ENCODE peak calls at places on chromosomes 3 and 15, in six cellular contexts. I is mammary epithelial cell, U is transverse colon, T is ovary, A is tibial nerve, E is pancreas. G is an unnamed sample.

GRCh38 chr3:46899151-46900006 is 21.9 kb downstream of the PTH1R start:
- DNase-seq in I (no peak), E (no peak), T (no peak), U (no peak), A (no peak), G (peak; percentile 16)

GRCh38 chr3:195102609-195103467 is 168.1 kb downstream of the XXYLT1 start:
- DNase-seq in U (peak; percentile 55), E (no peak), A (peak; percentile 24), T (no peak), I (peak; percentile 91), G (no peak)

GRCh38 chr15:99409097-99409473 is 156.7 kb upstream of the MEF2A start:
- DNase-seq in A (peak; percentile 32), T (peak; percentile 42), I (peak; percentile 58), U (peak; percentile 76), E (no peak), G (peak; percentile 67)

GRCh38 chr3:4413467-4413866 is 53.6 kb downstream of the SUMF1 start:
- DNase-seq in U (no peak), T (no peak), A (no peak), I (peak; percentile 70), E (no peak), G (no peak)

GRCh38 chr3:196216681-196217211 is 412 bp downstream of the SLC51A start:
- DNase-seq in I (no peak), E (no peak), A (no peak), U (no peak), T (no peak), G (no peak)

GRCh38 chr15:77985031-77985930 is 92.2 kb downstream of the TBC1D2B start:
- DNase-seq in I (no peak), A (no peak), E (no peak), T (peak; percentile 9), U (no peak), G (no peak)

GRCh38 chr15:65384505-65384894 is 6.7 kb upstream of the IGDCC3 start:
- DNase-seq in E (no peak), I (no peak), U (no peak), T (no peak), A (no peak), G (no peak)

GRCh38 chr3:149713730-149714654 is 38.3 kb downstream of the COMMD2 start:
- DNase-seq in A (no peak), U (no peak), T (no peak), E (no peak), I (no peak), G (no peak)

GRCh38 chr3:135271562-135272290 is 476.7 kb downstream of the EPHB1 start:
- DNase-seq in I (no peak), E (no peak), U (no peak), A (no peak), T (no peak), G (no peak)

GRCh38 chr3:21942328-21942727 is 191.3 kb upstream of the ZNF385D start:
- DNase-seq in T (no peak), A (no peak), I (peak; percentile 8), E (no peak), U (no peak), G (no peak)

GRCh38 chr3:195213639-195214315 is 57.2 kb downstream of the XXYLT1 start:
- DNase-seq in T (no peak), E (no peak), U (no peak), I (no peak), A (no peak), G (no peak)

GRCh38 chr15:52805351-52806283 is 15.5 kb upstream of the ONECUT1 start:
- DNase-seq in U (no peak), T (no peak), I (no peak), A (no peak), E (no peak), G (no peak)

GRCh38 chr15:63436872-63437375 is 55.3 kb upstream of the CA12 start:
- DNase-seq in U (peak; percentile 76), T (peak; percentile 80), E (peak; percentile 57), I (peak; percentile 57), A (peak; percentile 83), G (peak; percentile 86)

GRCh38 chr3:166663194-166663593 is 716.9 kb downstream of the ZBBX start:
- DNase-seq in E (no peak), I (peak; percentile 51), A (no peak), T (no peak), U (no peak), G (no peak)

GRCh38 chr3:81041331-81041730 is 720.1 kb downstream of the GBE1 start:
- DNase-seq in I (no peak), E (no peak), U (no peak), T (no peak), A (no peak), G (no peak)

GRCh38 chr3:191455257-191455952 is 5.6 kb upstream of the PYDC2 start:
- DNase-seq in U (no peak), T (no peak), A (no peak), I (no peak), E (no peak), G (no peak)

GRCh38 chr3:148146947-148147346 is 550.8 kb upstream of the AGTR1 start:
- DNase-seq in U (no peak), I (peak; percentile 24), A (no peak), T (no peak), E (no peak), G (no peak)

GRCh38 chr3:124557433-124558232 is 172.6 kb upstream of the UMPS start:
- DNase-seq in T (no peak), E (peak; percentile 64), I (peak; percentile 47), A (no peak), U (peak; percentile 21), G (no peak)

GRCh38 chr3:124562769-124563168 is 167.5 kb upstream of the UMPS start:
- DNase-seq in U (no peak), I (no peak), T (no peak), E (no peak), A (no peak), G (no peak)

GRCh38 chr3:124560406-124561215 is 169.6 kb upstream of the UMPS start:
- DNase-seq in T (no peak), U (no peak), A (no peak), I (no peak), E (no peak), G (no peak)

GRCh38 chr3:124558898-124559649 is 171.2 kb upstream of the UMPS start:
- DNase-seq in I (peak; percentile 77), E (peak; percentile 72), U (peak; percentile 79), A (peak; percentile 61), T (peak; percentile 68), G (peak; percentile 68)

DNA sequence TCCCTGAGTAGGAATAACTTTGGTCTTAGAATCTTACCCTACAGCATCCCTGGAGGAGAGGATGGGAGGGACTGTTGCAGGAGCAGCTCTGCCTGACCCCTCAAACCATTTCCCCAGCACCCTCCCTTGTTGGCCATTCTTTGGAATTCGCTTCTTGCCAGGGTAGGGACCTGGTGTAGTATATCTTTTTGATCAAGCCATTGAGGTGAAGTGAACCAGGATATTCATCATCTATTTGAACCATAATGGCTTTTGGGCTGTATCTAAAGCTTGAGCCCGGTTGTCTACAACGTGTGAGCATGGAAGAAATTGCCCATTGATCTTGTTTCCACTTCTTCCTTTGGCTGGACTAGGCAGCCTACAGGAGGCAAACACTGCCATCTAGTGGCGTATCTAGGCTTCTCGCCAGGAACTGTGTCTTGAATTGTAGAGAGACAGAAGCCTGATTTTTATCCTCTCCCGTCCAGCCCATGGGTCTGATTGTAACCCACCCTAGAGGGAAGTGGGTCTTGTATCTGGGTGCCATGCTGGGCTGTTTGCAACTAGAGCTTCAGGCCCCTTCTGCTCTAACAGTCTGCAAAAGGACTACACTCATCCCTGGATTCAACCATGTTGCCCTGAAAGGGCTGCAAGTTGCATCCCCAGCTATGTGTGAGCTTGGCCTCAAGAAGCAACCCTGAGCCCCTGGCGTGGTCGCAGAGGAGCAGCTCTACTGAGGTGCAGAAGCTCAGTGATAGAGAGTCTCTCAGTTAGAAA is 170.4 kb upstream of the UMPS start:
- DNase-seq in A (peak; percentile 76), I (peak; percentile 64), E (peak; percentile 66), T (peak; percentile 52), U (peak; percentile 75), G (peak; percentile 54)
- TF ChIP-seq CTCF in A (peak; percentile 64), I (peak; percentile 91), E (peak; percentile 83), T (peak; percentile 22), U (peak; percentile 76), G (peak; percentile 91)

DNA sequence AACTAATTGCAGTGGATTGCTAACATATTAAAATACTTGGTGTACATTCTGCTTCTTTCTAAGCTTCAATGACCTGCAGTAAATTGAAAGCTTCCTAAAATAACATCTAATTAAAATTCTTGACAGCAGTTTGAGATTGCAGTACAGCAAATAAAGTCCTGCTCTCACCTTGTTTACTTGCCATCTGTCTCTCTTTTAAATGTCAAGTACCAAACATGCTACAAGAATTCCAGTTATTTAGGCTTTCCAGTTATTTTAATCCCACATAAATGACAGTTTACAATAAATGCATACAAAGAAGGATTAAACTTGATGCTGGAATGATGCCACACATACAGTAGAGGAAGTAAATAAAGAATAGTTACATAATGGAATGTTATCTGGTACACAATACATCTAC is 33.2 kb downstream of the CBLB start:
- DNase-seq in A (no peak), I (no peak), T (no peak), E (no peak), U (no peak), G (no peak)
- H3K4me1 ChIP-seq in A (peaks cover 12% of the 10 kb centered on the region), I (no peaks in the 10 kb centered on the region), T (peaks cover 8% of the 10 kb centered on the region), E (peaks cover 10% of the 10 kb centered on the region), U (peaks cover 4% of the 10 kb centered on the region), G (peaks cover 88% of the 10 kb centered on the region)

DNA sequence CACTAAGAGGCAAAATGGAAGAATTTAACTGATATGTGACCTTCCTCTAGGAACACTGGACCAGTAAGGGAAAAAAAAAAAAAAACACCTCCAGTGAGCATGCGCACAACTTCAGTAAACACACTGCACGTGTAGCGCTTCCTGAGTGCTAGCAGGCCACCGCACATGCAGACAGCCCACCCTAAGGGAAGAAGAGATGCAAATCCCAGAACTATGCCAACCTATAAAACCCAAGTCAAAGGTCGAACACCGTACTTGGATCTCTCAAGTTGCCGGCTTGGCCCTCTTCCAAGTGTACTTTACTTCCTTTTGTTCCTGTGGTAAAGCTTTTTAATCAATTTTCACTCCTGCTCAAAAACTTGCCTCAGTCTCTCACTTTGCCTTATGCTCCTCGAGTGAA is 64.5 kb upstream of the CADPS start:
- DNase-seq in T (no peak), U (peak; percentile 68), I (no peak), A (no peak), E (no peak), G (no peak)
- H3K27me3 ChIP-seq in T (no peaks in the 10 kb centered on the region), U (no peaks in the 10 kb centered on the region), I (no peaks in the 10 kb centered on the region), A (no peaks in the 10 kb centered on the region), E (no peaks in the 10 kb centered on the region), G (no peaks in the 10 kb centered on the region)

GRCh38 chr3:82259994-82260393 is 498.5 kb upstream of the GBE1 start:
- DNase-seq in T (no peak), E (no peak), I (no peak), A (no peak), U (no peak), G (no peak)

GRCh38 chr3:82265747-82266146 is 504.3 kb upstream of the GBE1 start:
- DNase-seq in T (no peak), I (no peak), E (no peak), U (no peak), A (no peak), G (no peak)

GRCh38 chr3:82261637-82262036 is 500.2 kb upstream of the GBE1 start:
- DNase-seq in T (no peak), I (no peak), U (no peak), E (no peak), A (no peak), G (no peak)

GRCh38 chr3:82262193-82262592 is 500.7 kb upstream of the GBE1 start:
- DNase-seq in A (no peak), I (no peak), T (no peak), E (no peak), U (no peak), G (no peak)

DNA sequence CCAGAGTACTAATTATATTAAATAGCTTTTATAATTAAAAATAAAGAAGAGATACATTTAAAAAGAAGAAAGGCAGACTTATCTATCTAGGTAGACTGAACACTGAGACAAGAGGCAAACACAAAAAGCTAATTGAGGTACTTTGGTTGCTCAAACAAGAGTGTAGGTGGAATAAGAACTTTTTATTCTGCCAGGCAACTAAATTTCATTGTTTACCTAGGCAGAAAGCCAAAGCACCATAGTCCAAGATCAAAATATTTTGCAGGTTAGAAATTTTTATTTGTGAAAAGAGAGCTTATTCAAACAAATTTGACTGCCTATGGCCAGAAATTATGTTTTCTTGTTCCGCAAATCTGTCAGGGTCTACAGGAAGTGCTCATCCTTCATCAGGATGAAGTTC is 499.6 kb upstream of the GBE1 start:
- DNase-seq in I (no peak), T (no peak), E (no peak), A (no peak), U (no peak), G (no peak)
- TF ChIP-seq CTCF in I (no peak), T (no peak), E (no peak), A (no peak), U (no peak), G (no peak)